ENCODE peak calls at places on chromosomes 7 and 10, in seven cellular contexts. S is progenitor cell of endocrine pancreas, X is fibroblast of pulmonary artery, I is dorsolateral prefrontal cortex, T is stomach, B is NB4, L is PC-3. G is an unnamed sample.

GRCh38 chr7:79876769-79877362 is 257.8 kb upstream of the GNAI1 start:
- DNase-seq in T (no peak), S (no peak), L (peak), I (no peak), X (peak), B (peak), G (peak)

GRCh38 chr10:96516337-96516736 is 2.6 kb upstream of the TLL2 start:
- DNase-seq in X (no peak), B (no peak), S (no peak), T (no peak), I (no peak), L (no peak), G (no peak)

GRCh38 chr10:58517481-58518355 is 5.0 kb downstream of the BICC1 start:
- DNase-seq in S (no peak), I (no peak), X (no peak), T (no peak), B (no peak), L (peak), G (no peak)

GRCh38 chr7:151631968-151632749 is 112.5 kb upstream of the RHEB start:
- DNase-seq in S (peak), X (peak), L (peak), T (peak), I (peak), B (peak), G (peak)

GRCh38 chr10:77458986-77459590 is 178.5 kb downstream of the KCNMA1 start:
- DNase-seq in S (no peak), B (no peak), X (peak), T (no peak), L (peak), I (no peak), G (no peak)

GRCh38 chr7:138245682-138246081 is 169.4 kb downstream of the AKR1D1 start:
- DNase-seq in B (peak), I (no peak), S (no peak), L (no peak), X (peak), T (no peak), G (peak)

GRCh38 chr10:96619803-96620773 is 33.3 kb upstream of the TM9SF3 start:
- DNase-seq in T (no peak), S (no peak), L (peak), X (peak), B (no peak), I (no peak), G (peak)

GRCh38 chr10:124632064-124632531 is 112.1 kb downstream of the FAM53B start:
- DNase-seq in T (peak), L (no peak), I (no peak), X (peak), S (no peak), B (peak), G (peak)

GRCh38 chr10:115830260-115830970 is 442.6 kb downstream of the GFRA1 start:
- DNase-seq in T (no peak), X (peak), L (peak), B (no peak), I (no peak), S (no peak), G (peak)

GRCh38 chr10:115827180-115827579 is 445.8 kb downstream of the GFRA1 start:
- DNase-seq in T (no peak), B (no peak), X (peak), L (no peak), I (no peak), S (no peak), G (no peak)

GRCh38 chr10:115831025-115831424 is 442.0 kb downstream of the GFRA1 start:
- DNase-seq in B (no peak), I (no peak), S (no peak), T (no peak), X (no peak), L (no peak), G (no peak)

GRCh38 chr10:115827650-115828049 is 445.4 kb downstream of the GFRA1 start:
- DNase-seq in S (no peak), T (no peak), B (no peak), X (no peak), L (no peak), I (no peak), G (no peak)

GRCh38 chr10:115829501-115830215 is 443.3 kb downstream of the GFRA1 start:
- DNase-seq in T (no peak), I (no peak), L (no peak), S (no peak), B (no peak), X (peak), G (peak)
- TF ChIP-seq CTCF in T (no peak), I (no peak), L (no peak), S (no peak), B (no peak), X (peak), G (no peak)

GRCh38 chr7:29878081-29878688 is 71.9 kb downstream of the WIPF3 start:
- DNase-seq in X (peak), I (no peak), L (peak), B (peak), S (no peak), T (peak), G (peak)
- TF ChIP-seq CTCF in X (peak), I (peak), L (peak), B (peak), S (peak), T (no peak), G (peak)

DNA sequence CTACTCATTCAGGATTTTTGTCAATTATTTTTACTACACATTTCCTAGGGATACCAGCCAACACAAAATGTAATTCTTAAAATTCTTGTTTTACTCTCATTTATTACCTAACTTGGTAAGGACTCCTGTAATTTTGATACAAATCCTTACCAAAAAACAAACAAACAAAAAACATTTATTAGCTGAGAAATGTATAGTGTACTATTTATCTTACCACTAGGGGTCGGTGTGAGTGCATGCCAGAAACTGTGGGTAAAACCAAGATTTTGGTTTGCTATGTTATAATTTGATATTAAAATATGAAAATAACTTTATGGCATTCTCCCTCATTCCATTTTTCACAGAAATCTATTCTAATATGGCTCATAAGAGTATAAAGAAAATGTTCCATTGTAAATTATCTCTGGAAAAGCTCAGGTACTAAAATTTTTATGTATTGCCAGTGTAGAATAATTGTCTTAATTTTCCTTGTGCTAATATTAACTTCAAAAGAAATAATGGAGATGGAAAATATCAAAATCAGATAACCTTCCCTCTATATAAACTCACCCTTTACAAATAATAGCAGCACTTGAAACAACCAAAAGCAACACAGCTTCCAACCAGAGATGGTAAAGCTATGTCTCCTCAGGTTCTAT is 290.8 kb upstream of the PCDH15 start:
- DNase-seq in L (peak), S (no peak), I (no peak), X (peak), B (peak), T (no peak), G (peak)
- TF ChIP-seq CTCF in L (peak), S (peak), I (peak), X (peak), B (peak), T (peak), G (peak)

GRCh38 chr7:134878731-134879295 is 99.4 kb downstream of the CALD1 start:
- DNase-seq in L (no peak), T (no peak), X (no peak), I (no peak), S (no peak), B (no peak), G (peak)
- TF ChIP-seq CTCF in L (peak), T (no peak), X (no peak), I (peak), S (no peak), B (no peak), G (peak)

GRCh38 chr7:128904381-128905197 is 5.9 kb downstream of the KCP start:
- DNase-seq in T (no peak), X (peak), S (no peak), I (no peak), L (peak), B (peak), G (peak)
- TF ChIP-seq CTCF in T (peak), X (peak), S (peak), I (peak), L (peak), B (peak), G (peak)

GRCh38 chr10:106278385-106278784 is 886.1 kb downstream of the SORCS1 start:
- DNase-seq in L (peak), X (peak), I (no peak), T (no peak), S (no peak), B (no peak), G (peak)
- TF ChIP-seq CTCF in L (peak), X (no peak), I (no peak), T (no peak), S (peak), B (no peak), G (no peak)

GRCh38 chr7:28414453-28414852 is 2.1 kb downstream of the CREB5 start:
- DNase-seq in T (no peak), L (no peak), B (no peak), X (no peak), I (no peak), S (no peak), G (no peak)

GRCh38 chr7:28408974-28409715 is 3.2 kb upstream of the CREB5 start:
- DNase-seq in X (peak), I (peak), L (peak), B (peak), T (peak), S (peak), G (peak)

GRCh38 chr7:28410628-28411578 is 1.4 kb upstream of the CREB5 start:
- DNase-seq in X (peak), T (no peak), I (no peak), S (peak), L (peak), B (peak), G (peak)

GRCh38 chr7:28409716-28410627 is 2.3 kb upstream of the CREB5 start:
- DNase-seq in X (peak), I (peak), L (peak), T (peak), S (peak), B (no peak), G (peak)

DNA sequence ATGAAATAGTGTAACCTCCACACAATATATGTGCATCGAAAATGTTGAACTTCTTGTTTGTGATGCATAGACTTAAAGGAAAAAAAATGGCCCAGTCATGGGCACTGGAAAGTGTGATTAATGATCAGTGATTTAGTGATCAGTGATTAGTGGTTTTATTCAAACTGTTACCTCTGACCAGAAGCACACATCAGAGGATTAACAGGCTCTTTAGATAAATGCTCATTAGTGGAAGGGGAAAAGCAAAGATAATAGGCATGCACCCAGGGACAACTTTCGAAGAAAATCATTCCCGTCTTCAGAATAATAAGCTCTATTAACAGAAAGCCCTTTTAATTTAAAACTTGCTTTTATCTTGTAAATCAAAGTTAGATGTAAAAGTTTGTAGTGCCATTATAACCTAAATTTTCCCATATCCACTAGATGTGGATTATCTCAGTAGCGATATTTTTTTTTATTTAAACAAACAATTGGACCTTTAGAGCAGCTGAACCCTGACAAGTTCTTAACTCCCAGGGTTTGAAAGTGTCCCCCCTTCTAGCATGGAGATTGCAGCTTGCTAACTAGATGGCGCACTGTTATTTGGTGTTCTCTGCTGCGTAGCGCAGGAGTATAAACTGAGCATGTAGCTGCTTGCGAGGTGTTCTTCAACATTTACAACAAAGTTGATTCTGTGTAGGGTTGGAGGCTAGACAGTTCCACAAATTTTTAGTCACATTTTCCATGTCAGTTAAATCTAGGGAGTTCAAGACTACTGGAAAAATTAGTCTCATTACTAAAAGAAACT is at the start of gene CREB5:
- DNase-seq in T (no peak), B (no peak), L (peak), X (peak), I (no peak), S (no peak), G (no peak)
- TF ChIP-seq CTCF in T (no peak), B (peak), L (peak), X (peak), I (peak), S (peak), G (no peak)

G was measured in MCF 10A.